ENCODE peak calls at places on chromosomes 5 and 9, in five cellular contexts. P is HT1080; G is activated CD4-positive, alpha-beta T cell treated with anti-CD3 and anti-CD28 coated beads, Interleukin-2, amount 50 U/mL, for 4 hours; D is M059J; M is non-pigmented ciliary epithelial cell. S is an unnamed sample.

GRCh38 chr5:169521366-169521983 is 62.1 kb upstream of the SPDL1 start:
- DNase-seq in P (no peak), G (no peak), D (peak; percentile 20), M (no peak), S (no peak)

GRCh38 chr9:134099123-134099761 is 31.4 kb upstream of the BRD3 start:
- DNase-seq in P (peak; percentile 42), G (peak; percentile 51), D (peak; percentile 44), M (no peak), S (peak; percentile 31)

GRCh38 chr9:16561121-16561520 is 309.3 kb downstream of the BNC2 start:
- DNase-seq in P (peak; percentile 27), G (no peak), D (peak; percentile 40), M (no peak), S (no peak)

GRCh38 chr5:103598997-103599556 is 36.5 kb upstream of the NUDT12 start:
- DNase-seq in P (no peak), G (no peak), D (peak; percentile 42), M (no peak), S (no peak)

GRCh38 chr5:134143431-134143830 is 28.9 kb downstream of the TCF7 start:
- DNase-seq in P (no peak), G (no peak), D (no peak), M (no peak), S (no peak)

GRCh38 chr9:76634356-76635054 is 129.7 kb upstream of the PCA3 start:
- DNase-seq in P (peak; percentile 24), G (no peak), D (peak; percentile 64), M (no peak), S (no peak)

GRCh38 chr5:51495672-51496071 is 112.4 kb downstream of the ISL1 start:
- DNase-seq in P (peak; percentile 94), G (no peak), D (peak; percentile 60), M (peak; percentile 37), S (no peak)

GRCh38 chr9:98575379-98576346 is 133.1 kb downstream of the GABBR2 start:
- DNase-seq in P (peak; percentile 95), G (no peak), D (peak; percentile 93), M (peak; percentile 69), S (no peak)

GRCh38 chr9:76194896-76195295 is 199.3 kb downstream of the RFK start:
- DNase-seq in P (no peak), G (no peak), D (no peak), M (no peak), S (no peak)

GRCh38 chr5:15249152-15249551 is 250.8 kb upstream of the FBXL7 start:
- DNase-seq in P (peak; percentile 88), G (no peak), D (peak; percentile 75), M (peak; percentile 65), S (no peak)

GRCh38 chr5:166430491-166431319 is 1860.7 kb upstream of the WWC1 start:
- DNase-seq in P (no peak), G (no peak), D (no peak), M (no peak), S (no peak)

GRCh38 chr5:95102080-95102479 is 182.8 kb downstream of the MCTP1 start:
- DNase-seq in P (no peak), G (no peak), D (no peak), M (no peak), S (no peak)

GRCh38 chr9:90659626-90660364 is 17.2 kb upstream of the DIRAS2 start:
- DNase-seq in P (peak; percentile 57), G (no peak), D (peak; percentile 61), M (peak; percentile 45), S (no peak)

GRCh38 chr9:86396412-86396811 is 42.2 kb upstream of the TUT7 start:
- DNase-seq in P (no peak), G (no peak), D (no peak), M (no peak), S (no peak)

GRCh38 chr9:126347911-126348760 is 21.5 kb downstream of the MVB12B start:
- DNase-seq in P (no peak), G (no peak), D (no peak), M (no peak), S (no peak)